ENCODE peak calls at places on chromosomes 3 and 15, in seven cellular contexts. P is MM.1S, H is OCI-LY7, K is hepatocyte, X is GM23248, O is HCT116, E is PC-9. U is an unnamed sample. For H3K9me2, the result is how much of the 10 kb centered on the place peaks cover.

GRCh38 chr15:50794102-50794501 is 28.6 kb upstream of the SPPL2A start:
- DNase-seq in P (no peak), H (no peak), K (no peak), X (no peak), O (no peak), E (no peak), U (no peak)

GRCh38 chr3:123367467-123368154 is 81.3 kb downstream of the ADCY5 start:
- DNase-seq in P (peak), H (no peak), K (no peak), X (no peak), O (no peak), E (no peak), U (no peak)

GRCh38 chr15:90872481-90873184 is 4.2 kb downstream of the FURIN start:
- DNase-seq in P (no peak), H (no peak), K (peak), X (peak), O (no peak), E (peak), U (peak)

GRCh38 chr15:63296195-63296594 is 18.8 kb downstream of the APH1B start:
- DNase-seq in P (no peak), H (no peak), K (peak), X (no peak), O (no peak), E (no peak), U (no peak)

GRCh38 chr3:169430687-169431404 is 232.7 kb downstream of the MECOM start:
- DNase-seq in P (peak), H (peak), K (peak), X (no peak), O (no peak), E (peak), U (peak)

GRCh38 chr15:96336643-96337353 is 6.3 kb downstream of the NR2F2 start:
- DNase-seq in P (no peak), H (no peak), K (no peak), X (peak), O (no peak), E (no peak), U (peak)

GRCh38 chr15:93081399-93081798 is 7.6 kb downstream of the RGMA start:
- DNase-seq in P (no peak), H (no peak), K (no peak), X (no peak), O (no peak), E (no peak), U (no peak)

GRCh38 chr15:61731081-61731480 is 329.2 kb downstream of the VPS13C start:
- DNase-seq in P (no peak), H (no peak), K (no peak), X (no peak), O (no peak), E (no peak), U (no peak)

GRCh38 chr3:152508705-152509104 is 240.0 kb downstream of the MBNL1 start:
- DNase-seq in P (peak), H (peak), K (peak), X (peak), O (peak), E (no peak), U (peak)

GRCh38 chr15:66955001-66955516 is 110.3 kb upstream of the SMAD3 start:
- DNase-seq in P (no peak), H (no peak), K (no peak), X (no peak), O (no peak), E (peak), U (no peak)

GRCh38 chr3:46695177-46695961 is 1.9 kb upstream of the ALS2CL start:
- DNase-seq in P (peak), H (peak), K (peak), X (peak), O (no peak), E (no peak), U (peak)

GRCh38 chr3:146187334-146187950 is 26.5 kb upstream of the PLOD2 start:
- DNase-seq in P (peak), H (peak), K (peak), X (peak), O (peak), E (no peak), U (peak)

GRCh38 chr3:108357042-108357441 is 60.7 kb downstream of the HHLA2 start:
- DNase-seq in P (no peak), H (no peak), K (no peak), X (no peak), O (no peak), E (no peak), U (no peak)

GRCh38 chr15:78992416-78993256 is 47.8 kb upstream of the CTSH start:
- DNase-seq in P (no peak), H (peak), K (no peak), X (no peak), O (no peak), E (no peak), U (no peak)

GRCh38 chr3:135621184-135621931 is 344.2 kb upstream of the PPP2R3A start:
- DNase-seq in P (no peak), H (no peak), K (no peak), X (no peak), O (no peak), E (no peak), U (no peak)

GRCh38 chr3:142003291-142003690 is 126.8 kb downstream of the ATP1B3 start:
- DNase-seq in P (no peak), H (no peak), K (no peak), X (no peak), O (no peak), E (no peak), U (no peak)

GRCh38 chr15:70596354-70597055 is 166.9 kb downstream of the UACA start:
- DNase-seq in P (no peak), H (no peak), K (peak), X (peak), O (peak), E (peak), U (peak)

GRCh38 chr15:80596521-80596976 is 98.6 kb upstream of the ABHD17C start:
- DNase-seq in P (no peak), H (no peak), K (peak), X (no peak), O (peak), E (peak), U (peak)

GRCh38 chr3:140501054-140501769 is 176.7 kb upstream of the TRIM42 start:
- DNase-seq in P (no peak), H (no peak), K (peak), X (no peak), O (no peak), E (peak), U (no peak)

GRCh38 chr3:195240939-195241338 is 30.0 kb downstream of the XXYLT1 start:
- DNase-seq in P (no peak), H (no peak), K (no peak), X (no peak), O (no peak), E (no peak), U (no peak)

DNA sequence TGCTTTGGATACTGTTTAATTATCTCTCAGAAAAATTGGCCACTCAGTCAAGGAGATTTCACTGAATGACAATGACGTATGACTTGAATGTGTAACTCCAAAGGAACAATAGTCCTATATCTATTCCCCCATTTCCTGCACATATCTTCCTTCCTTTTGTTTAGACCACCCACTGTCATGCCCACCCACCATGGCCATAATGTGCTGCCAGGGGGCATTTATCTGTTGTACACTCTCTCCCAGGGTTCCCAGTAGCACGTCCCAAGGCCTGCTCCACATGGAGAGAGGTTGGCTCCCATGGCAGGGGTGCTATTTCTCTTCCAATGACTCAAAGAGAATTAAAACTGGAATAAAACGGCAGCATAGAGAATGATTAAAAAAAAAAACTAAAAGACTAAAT is 36.8 kb upstream of the CTNNB1 start:
- DNase-seq in P (no peak), H (no peak), K (no peak), X (no peak), O (no peak), E (no peak), U (no peak)
- H3K9me2 ChIP-seq in P (under half), H (under half), K (under half), X (under half), O (under half), E (under half), U (under half)

GRCh38 chr3:16793321-16793720 is 91.4 kb upstream of the PLCL2 start:
- DNase-seq in P (no peak), H (no peak), K (no peak), X (no peak), O (no peak), E (no peak), U (no peak)

GRCh38 chr3:16789344-16790100 is 95.2 kb upstream of the PLCL2 start:
- DNase-seq in P (no peak), H (peak), K (no peak), X (no peak), O (no peak), E (no peak), U (no peak)

GRCh38 chr3:16790432-16791379 is 94.0 kb upstream of the PLCL2 start:
- DNase-seq in P (no peak), H (no peak), K (no peak), X (no peak), O (no peak), E (no peak), U (no peak)

GRCh38 chr3:16784958-16785357 is 99.8 kb upstream of the PLCL2 start:
- DNase-seq in P (no peak), H (no peak), K (no peak), X (no peak), O (no peak), E (no peak), U (no peak)

GRCh38 chr3:16788440-16789057 is 96.2 kb upstream of the PLCL2 start:
- DNase-seq in P (no peak), H (no peak), K (no peak), X (no peak), O (no peak), E (no peak), U (no peak)
- H3K9me2 ChIP-seq in P (under half), H (under half), K (under half), X (under half), O (under half), E (under half), U (under half)

DNA sequence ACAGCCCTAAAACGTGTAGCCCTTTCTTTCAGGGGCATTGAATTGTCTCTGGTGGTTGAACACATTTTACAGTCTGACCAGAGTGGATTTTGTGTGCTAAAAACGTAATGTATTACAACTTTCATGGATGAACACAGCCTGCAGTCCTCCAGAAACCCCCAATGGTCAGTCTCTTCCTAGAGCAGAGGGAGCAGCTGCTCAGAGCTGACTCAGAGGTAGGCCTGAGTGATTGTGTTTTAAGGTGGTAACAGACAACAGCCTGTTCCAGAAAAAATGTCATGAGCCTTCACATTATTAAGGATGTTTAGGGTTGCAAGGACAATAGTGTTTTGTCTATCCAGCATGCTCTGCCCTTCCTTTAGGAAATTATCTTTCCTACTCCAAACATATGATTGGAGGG is 34.5 kb upstream of the CTNNB1 start:
- DNase-seq in P (no peak), H (no peak), K (no peak), X (no peak), O (no peak), E (no peak), U (no peak)
- H3K9me2 ChIP-seq in P (under half), H (under half), K (under half), X (under half), O (under half), E (under half), U (under half)

DNA sequence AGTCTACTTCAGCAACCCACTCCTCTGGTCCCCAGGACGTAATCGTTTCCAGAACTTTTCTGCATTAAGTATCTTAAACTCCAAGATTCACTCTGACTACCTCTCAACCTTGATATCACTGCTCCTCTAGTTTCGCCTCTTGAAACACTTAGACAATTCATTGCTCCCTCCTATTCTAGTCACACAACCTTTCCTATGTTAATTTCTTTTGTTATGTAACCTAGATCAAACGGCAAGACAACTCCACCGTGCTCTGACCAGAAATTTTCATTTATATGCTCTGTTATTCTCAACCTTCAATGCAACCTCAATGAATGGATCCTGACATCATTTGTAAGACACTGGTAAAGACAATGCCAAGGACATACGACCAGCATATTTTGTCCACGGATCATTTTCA is 71.3 kb downstream of the CADM2 start:
- DNase-seq in P (no peak), H (no peak), K (no peak), X (no peak), O (no peak), E (no peak), U (no peak)
- H3K9me2 ChIP-seq in P (under half), H (under half), K (under half), X (under half), O (under half), E (under half), U (under half)

DNA sequence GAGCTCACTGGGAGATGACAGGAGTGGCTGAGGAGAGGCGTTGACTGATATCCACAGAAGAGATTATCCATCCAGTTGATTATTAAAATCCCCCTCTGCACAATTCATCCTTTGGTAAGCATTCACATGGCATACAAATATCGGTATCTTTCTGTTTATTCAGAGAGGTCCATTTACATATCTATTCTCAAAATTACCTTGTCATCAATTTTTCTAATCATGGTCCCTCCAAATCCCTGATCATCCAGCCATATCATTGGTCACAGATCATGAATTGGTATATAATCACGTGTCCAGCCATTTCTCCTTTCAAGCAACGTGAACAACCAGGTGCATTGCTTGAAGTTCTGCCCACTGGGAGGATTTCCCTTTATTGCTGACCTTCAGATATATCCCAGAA is 1321.0 kb downstream of the ROBO2 start:
- DNase-seq in P (no peak), H (no peak), K (no peak), X (no peak), O (no peak), E (no peak), U (no peak)
- H3K9me2 ChIP-seq in P (under half), H (under half), K (under half), X (under half), O (under half), E (under half), U (under half)

GRCh38 chr15:98381446-98381845 is 266.9 kb upstream of the IGF1R start:
- DNase-seq in P (no peak), H (no peak), K (no peak), X (no peak), O (no peak), E (no peak), U (no peak)
- H3K9me2 ChIP-seq in P (under half), H (under half), K (under half), X (under half), O (under half), E (under half), U (under half)

GRCh38 chr3:41162981-41163380 is 36.3 kb upstream of the CTNNB1 start:
- DNase-seq in P (no peak), H (no peak), K (no peak), X (no peak), O (no peak), E (no peak), U (no peak)
- H3K9me2 ChIP-seq in P (under half), H (under half), K (under half), X (under half), O (under half), E (under half), U (under half)

GRCh38 chr3:41159581-41160189 is 39.6 kb upstream of the CTNNB1 start:
- DNase-seq in P (no peak), H (no peak), K (peak), X (no peak), O (peak), E (peak), U (peak)

GRCh38 chr3:41158947-41159346 is 40.4 kb upstream of the CTNNB1 start:
- DNase-seq in P (no peak), H (no peak), K (peak), X (no peak), O (no peak), E (peak), U (peak)

GRCh38 chr3:41167722-41168497 is 31.4 kb upstream of the CTNNB1 start:
- DNase-seq in P (no peak), H (no peak), K (no peak), X (no peak), O (no peak), E (no peak), U (no peak)

GRCh38 chr3:41169038-41169437 is 30.3 kb upstream of the CTNNB1 start:
- DNase-seq in P (no peak), H (no peak), K (peak), X (peak), O (no peak), E (no peak), U (no peak)

DNA sequence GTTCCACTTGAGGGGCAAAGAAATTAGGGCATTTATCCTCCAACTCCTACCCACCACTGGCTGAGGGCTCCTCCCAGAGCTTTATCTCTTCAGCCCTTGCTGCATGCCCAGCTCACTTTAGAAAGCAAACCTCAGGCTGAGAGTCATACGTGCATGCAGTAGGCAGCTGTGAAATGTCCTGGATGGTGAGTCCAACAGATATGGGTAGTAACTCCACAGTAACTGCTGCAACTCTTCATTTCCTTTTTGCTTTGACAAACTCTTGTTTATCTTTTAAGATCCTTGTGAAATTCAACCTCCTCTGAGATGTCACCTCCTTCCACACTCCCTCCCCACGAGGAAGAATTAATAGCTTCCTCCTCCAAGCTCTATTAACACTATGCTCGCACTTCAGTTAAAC is 35.9 kb upstream of the CTNNB1 start:
- DNase-seq in P (no peak), H (no peak), K (peak), X (no peak), O (no peak), E (no peak), U (no peak)
- H3K9me2 ChIP-seq in P (under half), H (under half), K (under half), X (under half), O (under half), E (under half), U (under half)

DNA sequence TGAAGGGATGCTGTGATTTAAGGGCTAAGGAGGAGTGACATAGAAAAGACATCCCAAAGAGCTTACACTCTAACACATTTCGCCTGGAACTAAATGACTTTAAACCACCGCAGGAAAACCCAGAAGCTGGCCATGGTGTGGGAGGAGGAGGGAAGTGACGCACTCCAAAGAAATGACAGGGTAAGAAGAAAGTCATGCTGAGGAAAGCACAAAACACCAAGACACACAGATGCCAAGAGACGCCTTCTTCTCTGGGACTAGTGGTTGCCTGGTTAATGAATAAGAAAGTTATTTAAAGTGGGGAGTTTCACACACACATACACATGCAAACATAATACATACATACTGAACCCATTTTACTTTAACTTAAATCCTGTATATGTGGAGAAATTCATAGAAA is 125.7 kb downstream of the NSMCE3 start:
- DNase-seq in P (no peak), H (no peak), K (no peak), X (peak), O (no peak), E (no peak), U (peak)
- H3K9me2 ChIP-seq in P (under half), H (under half), K (under half), X (under half), O (under half), E (under half), U (under half)

GRCh38 chr3:51670053-51670666 is 892 bp upstream of the TEX264 start:
- DNase-seq in P (no peak), H (no peak), K (no peak), X (no peak), O (no peak), E (no peak), U (peak)

GRCh38 chr3:51668756-51669155 is 2.3 kb upstream of the TEX264 start:
- DNase-seq in P (no peak), H (no peak), K (no peak), X (peak), O (no peak), E (no peak), U (no peak)

GRCh38 chr3:51671090-51672082 is at the start of gene TEX264:
- DNase-seq in P (peak), H (peak), K (peak), X (peak), O (peak), E (peak), U (peak)

GRCh38 chr3:51670711-51671089 is 352 bp upstream of the TEX264 start:
- DNase-seq in P (no peak), H (no peak), K (no peak), X (no peak), O (no peak), E (no peak), U (no peak)

DNA sequence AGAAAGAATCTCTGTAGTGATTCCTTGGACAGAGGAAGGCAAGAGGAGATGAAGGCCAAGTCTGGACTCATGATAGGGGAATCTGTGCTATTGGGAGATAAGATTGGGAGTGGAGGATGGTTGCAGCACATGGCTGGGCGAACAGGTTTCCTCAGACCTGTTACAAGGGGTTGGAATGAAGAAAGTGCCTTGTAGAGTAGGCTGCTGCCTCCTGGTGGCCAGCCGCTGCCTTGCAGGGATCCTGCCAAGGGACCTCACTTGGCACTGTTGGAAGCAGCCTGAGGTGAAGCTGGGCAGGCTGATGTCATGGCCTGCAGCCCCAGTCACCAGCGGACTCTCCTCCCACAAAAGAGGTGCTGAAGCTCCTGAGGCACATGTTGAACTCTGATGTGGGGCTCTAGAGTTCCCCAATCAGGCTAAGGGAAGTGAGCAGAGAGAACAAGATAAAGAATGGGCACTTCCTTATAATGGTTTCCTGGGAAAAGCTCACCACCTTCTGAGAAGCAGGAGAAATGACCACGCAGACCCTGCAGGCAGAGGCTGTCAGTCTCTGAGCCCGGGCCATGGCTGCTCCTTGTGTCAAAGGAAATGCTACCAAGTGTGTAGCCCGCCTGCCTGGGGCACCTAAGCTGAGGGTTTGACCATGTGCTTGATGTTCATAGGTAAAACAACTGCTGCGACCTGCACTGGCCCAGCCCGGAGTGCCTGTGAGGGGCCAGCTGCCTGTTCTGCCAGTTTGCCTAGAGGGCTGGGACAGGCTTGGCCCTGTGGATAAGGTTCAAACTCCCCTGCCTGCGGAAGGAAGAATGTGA is 1.6 kb upstream of the TEX264 start:
- DNase-seq in P (peak), H (peak), K (peak), X (peak), O (peak), E (peak), U (peak)
- H3K9me2 ChIP-seq in P (under half), H (under half), K (under half), X (under half), O (under half), E (under half), U (under half)

U was measured in PC-3.